ENCODE peak calls at places on chromosomes 4 and X, in five cellular contexts. C is CD8-positive, alpha-beta T cell; K is GM06990; D is stimulated activated CD4-positive, alpha-beta T cell treated with anti-CD3 and anti-CD28 coated beads, Interleukin-15, amount 100 ng/mL, for 1 hour; R is bronchial epithelial cell. M is an unnamed sample.

GRCh38 chr4:8759987-8760386 is 111.7 kb downstream of the HMX1 start:
- DNase-seq in R (no peak), C (no peak), D (no peak), K (no peak), M (no peak)

GRCh38 chrX:123173833-123174232 is 10.2 kb upstream of the GRIA3 start:
- DNase-seq in C (no peak), D (no peak), K (no peak), R (peak), M (no peak)

GRCh38 chr4:79141530-79141929 is 184.3 kb downstream of the NAA11 start:
- DNase-seq in K (no peak), R (peak), D (no peak), C (no peak), M (peak)

GRCh38 chr4:2419814-2420213 is 1.1 kb downstream of the CFAP99 start:
- DNase-seq in C (no peak), K (no peak), R (no peak), D (no peak), M (no peak)

GRCh38 chr4:101944649-101945048 is 154.1 kb downstream of the BANK1 start:
- DNase-seq in K (no peak), C (no peak), R (peak), D (no peak), M (no peak)

GRCh38 chr4:21835712-21836111 is 112.9 kb downstream of the KCNIP4 start:
- DNase-seq in D (no peak), C (no peak), R (no peak), K (no peak), M (no peak)

GRCh38 chrX:32532282-32532681 is 679.1 kb downstream of the DMD start:
- DNase-seq in R (no peak), C (no peak), K (no peak), D (no peak), M (no peak)

GRCh38 chr4:96916731-96917130 is 1076.8 kb downstream of the PDHA2 start:
- DNase-seq in R (no peak), D (no peak), C (no peak), K (no peak), M (no peak)

GRCh38 chrX:56564921-56565861 is 1.8 kb downstream of the UBQLN2 start:
- DNase-seq in R (no peak), K (peak), D (no peak), C (no peak), M (peak)

GRCh38 chrX:135477576-135477975 is 42.9 kb upstream of the INTS6L start:
- DNase-seq in R (peak), D (no peak), K (no peak), C (peak), M (peak)

GRCh38 chrX:20139966-20140365 is 1.7 kb downstream of the EIF1AX start:
- DNase-seq in C (no peak), R (peak), K (no peak), D (no peak), M (no peak)

GRCh38 chr4:147730333-147730732 is 1.6 kb upstream of the ARHGAP10 start:
- DNase-seq in D (no peak), R (no peak), C (no peak), K (no peak), M (peak)

GRCh38 chr4:2882341-2882740 is 38.7 kb downstream of the ADD1 start:
- DNase-seq in D (no peak), C (no peak), R (no peak), K (no peak), M (no peak)

GRCh38 chr4:147287588-147287890 is 193.4 kb upstream of the EDNRA start:
- DNase-seq in K (no peak), R (no peak), C (no peak), D (no peak), M (no peak)

GRCh38 chr4:54015421-54016065 is 48.9 kb downstream of the CHIC2 start:
- DNase-seq in C (no peak), K (no peak), R (no peak), D (no peak), M (no peak)

GRCh38 chrX:102976793-102977495 is 39.9 kb downstream of the RAB40AL start:
- DNase-seq in C (no peak), R (peak), D (no peak), K (no peak), M (no peak)

GRCh38 chrX:45767021-45767491 is 566.4 kb upstream of the DIPK2B start:
- DNase-seq in K (no peak), R (peak), D (no peak), C (no peak), M (no peak)

GRCh38 chr4:138868562-138868961 is 147.0 kb upstream of the NOCT start:
- DNase-seq in R (no peak), K (no peak), D (no peak), C (no peak), M (no peak)

GRCh38 chr4:128565565-128566186 is 243.8 kb upstream of the JADE1 start:
- DNase-seq in K (no peak), D (no peak), C (no peak), R (peak), M (peak)

GRCh38 chr4:1017706-1018105 is 6.3 kb downstream of the FGFRL1 start:
- DNase-seq in K (no peak), R (no peak), D (no peak), C (no peak), M (no peak)

GRCh38 chrX:21708116-21708515 is 49.8 kb downstream of the SMPX start:
- DNase-seq in K (no peak), D (no peak), C (no peak), R (no peak), M (no peak)

GRCh38 chrX:45669715-45670360 is 469.2 kb upstream of the DIPK2B start:
- DNase-seq in C (no peak), K (no peak), R (no peak), D (no peak), M (no peak)

GRCh38 chrX:9352683-9353430 is 112.0 kb upstream of the TBL1X start:
- DNase-seq in K (peak), C (peak), D (no peak), R (no peak), M (peak)

GRCh38 chr4:54167508-54167907 is 61.6 kb upstream of the PDGFRA start:
- DNase-seq in K (no peak), R (no peak), C (no peak), D (no peak), M (no peak)

GRCh38 chr4:182825003-182825402 is 92.2 kb downstream of the DCTD start:
- DNase-seq in K (no peak), D (no peak), R (no peak), C (no peak), M (no peak)

M was measured in HepG2.